ENCODE peak calls at places on chromosomes 16 and 17, in nine cellular contexts. One of them, this sample, is unnamed. For H3K4me1, the result is how much of the 10 kb centered on the place peaks cover.

GRCh38 chr16:81403601-81404391 is 40.8 kb upstream of the CMIP start:
- DNase-seq in neural progenitor cell: peak
- DNase-seq in mesendoderm: peak
- DNase-seq in lower lobe of right lung: peak
- DNase-seq in tibial artery: peak
- DNase-seq in transverse colon: peak
- DNase-seq in Peyer's patch: peak
- DNase-seq in heart left ventricle: peak
- DNase-seq in left lung: peak
- DNase-seq in this sample: peak

GRCh38 chr17:78040561-78041400 is 82.3 kb downstream of the TNRC6C start:
- DNase-seq in mesendoderm: no peak
- DNase-seq in heart left ventricle: peak
- DNase-seq in lower lobe of right lung: peak
- DNase-seq in left lung: peak
- DNase-seq in neural progenitor cell: no peak
- DNase-seq in Peyer's patch: peak
- DNase-seq in tibial artery: peak
- DNase-seq in transverse colon: peak
- DNase-seq in this sample: no peak

GRCh38 chr16:27679899-27680298 is 130.0 kb downstream of the KATNIP start:
- DNase-seq in lower lobe of right lung: no peak
- DNase-seq in neural progenitor cell: no peak
- DNase-seq in Peyer's patch: no peak
- DNase-seq in tibial artery: no peak
- DNase-seq in mesendoderm: no peak
- DNase-seq in left lung: no peak
- DNase-seq in transverse colon: no peak
- DNase-seq in heart left ventricle: no peak
- DNase-seq in this sample: no peak

GRCh38 chr17:10198509-10199249 is at the start of gene GAS7:
- DNase-seq in heart left ventricle: peak
- DNase-seq in Peyer's patch: peak
- DNase-seq in tibial artery: peak
- DNase-seq in lower lobe of right lung: peak
- DNase-seq in mesendoderm: peak
- DNase-seq in left lung: peak
- DNase-seq in transverse colon: peak
- DNase-seq in neural progenitor cell: peak
- DNase-seq in this sample: no peak

GRCh38 chr16:7200320-7200719 is 132.3 kb upstream of the RBFOX1 start:
- DNase-seq in mesendoderm: no peak
- DNase-seq in transverse colon: no peak
- DNase-seq in tibial artery: no peak
- DNase-seq in Peyer's patch: no peak
- DNase-seq in heart left ventricle: no peak
- DNase-seq in lower lobe of right lung: no peak
- DNase-seq in left lung: no peak
- DNase-seq in neural progenitor cell: no peak
- DNase-seq in this sample: no peak

GRCh38 chr16:68480084-68480995 is 32.0 kb upstream of the SMPD3 start:
- DNase-seq in mesendoderm: no peak
- DNase-seq in Peyer's patch: no peak
- DNase-seq in lower lobe of right lung: no peak
- DNase-seq in neural progenitor cell: no peak
- DNase-seq in left lung: no peak
- DNase-seq in heart left ventricle: no peak
- DNase-seq in transverse colon: no peak
- DNase-seq in tibial artery: no peak
- DNase-seq in this sample: no peak

GRCh38 chr17:80443498-80443897 is 28.5 kb downstream of the ENDOV start:
- DNase-seq in neural progenitor cell: no peak
- DNase-seq in lower lobe of right lung: no peak
- DNase-seq in transverse colon: no peak
- DNase-seq in tibial artery: no peak
- DNase-seq in heart left ventricle: no peak
- DNase-seq in left lung: no peak
- DNase-seq in Peyer's patch: no peak
- DNase-seq in mesendoderm: no peak
- DNase-seq in this sample: no peak

GRCh38 chr17:80647746-80648145 is 103.1 kb downstream of the RPTOR start:
- DNase-seq in transverse colon: no peak
- DNase-seq in mesendoderm: no peak
- DNase-seq in neural progenitor cell: no peak
- DNase-seq in lower lobe of right lung: no peak
- DNase-seq in left lung: no peak
- DNase-seq in tibial artery: no peak
- DNase-seq in heart left ventricle: no peak
- DNase-seq in Peyer's patch: no peak
- DNase-seq in this sample: no peak

GRCh38 chr17:83057397-83057761 is 22.0 kb upstream of the METRNL start:
- DNase-seq in heart left ventricle: no peak
- DNase-seq in lower lobe of right lung: no peak
- DNase-seq in mesendoderm: no peak
- DNase-seq in left lung: peak
- DNase-seq in tibial artery: no peak
- DNase-seq in transverse colon: no peak
- DNase-seq in neural progenitor cell: peak
- DNase-seq in Peyer's patch: peak
- DNase-seq in this sample: no peak

GRCh38 chr16:70740919-70741778 is 55.3 kb upstream of the MTSS2 start:
- DNase-seq in heart left ventricle: no peak
- DNase-seq in tibial artery: no peak
- DNase-seq in left lung: no peak
- DNase-seq in mesendoderm: no peak
- DNase-seq in lower lobe of right lung: no peak
- DNase-seq in Peyer's patch: no peak
- DNase-seq in transverse colon: no peak
- DNase-seq in neural progenitor cell: no peak
- DNase-seq in this sample: no peak

GRCh38 chr16:58299757-58300349 is 5.0 kb upstream of the PRSS54 start:
- DNase-seq in Peyer's patch: no peak
- DNase-seq in left lung: no peak
- DNase-seq in neural progenitor cell: peak
- DNase-seq in tibial artery: no peak
- DNase-seq in transverse colon: peak
- DNase-seq in heart left ventricle: no peak
- DNase-seq in mesendoderm: peak
- DNase-seq in lower lobe of right lung: no peak
- DNase-seq in this sample: no peak

GRCh38 chr17:42253173-42253545 is 23.0 kb downstream of the STAT5B start:
- DNase-seq in heart left ventricle: no peak
- DNase-seq in mesendoderm: no peak
- DNase-seq in neural progenitor cell: no peak
- DNase-seq in left lung: no peak
- DNase-seq in transverse colon: no peak
- DNase-seq in tibial artery: no peak
- DNase-seq in lower lobe of right lung: no peak
- DNase-seq in Peyer's patch: no peak
- DNase-seq in this sample: no peak

GRCh38 chr17:19979917-19980770 is 2.5 kb upstream of the AKAP10 start:
- DNase-seq in mesendoderm: no peak
- DNase-seq in lower lobe of right lung: peak
- DNase-seq in Peyer's patch: no peak
- DNase-seq in heart left ventricle: peak
- DNase-seq in neural progenitor cell: peak
- DNase-seq in left lung: peak
- DNase-seq in tibial artery: peak
- DNase-seq in transverse colon: peak
- DNase-seq in this sample: no peak

GRCh38 chr16:22848451-22848850 is 34.5 kb downstream of the HS3ST2 start:
- DNase-seq in neural progenitor cell: no peak
- DNase-seq in Peyer's patch: no peak
- DNase-seq in heart left ventricle: no peak
- DNase-seq in left lung: no peak
- DNase-seq in mesendoderm: peak
- DNase-seq in transverse colon: no peak
- DNase-seq in lower lobe of right lung: no peak
- DNase-seq in tibial artery: no peak
- DNase-seq in this sample: no peak

DNA sequence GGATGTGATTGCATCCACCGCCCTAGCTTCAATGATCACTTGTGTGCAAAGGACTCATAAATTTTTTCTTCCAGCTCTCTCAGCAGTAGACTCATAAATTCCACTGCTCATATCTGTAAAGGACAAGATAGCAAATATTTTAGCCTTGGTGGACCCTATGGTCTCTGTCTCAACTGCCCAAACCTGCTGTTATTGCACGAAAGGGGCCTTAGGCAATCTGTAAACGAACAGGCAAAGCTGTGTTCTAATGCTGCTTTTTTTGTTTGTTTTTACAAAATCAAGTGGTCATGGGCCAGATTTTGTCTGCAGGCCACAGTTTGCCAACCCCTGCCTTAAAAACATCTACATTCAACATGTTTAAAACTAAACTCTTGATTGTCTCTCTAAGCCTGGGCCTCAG is 34.1 kb downstream of the FAM20A start:
- DNase-seq in Peyer's patch: no peak
- DNase-seq in transverse colon: no peak
- DNase-seq in neural progenitor cell: no peak
- DNase-seq in mesendoderm: no peak
- DNase-seq in left lung: no peak
- DNase-seq in lower lobe of right lung: no peak
- DNase-seq in tibial artery: no peak
- DNase-seq in heart left ventricle: no peak
- DNase-seq in this sample: no peak
- H3K4me1 ChIP-seq in Peyer's patch: under half
- H3K4me1 ChIP-seq in transverse colon: under half
- H3K4me1 ChIP-seq in neural progenitor cell: under half
- H3K4me1 ChIP-seq in mesendoderm: under half
- H3K4me1 ChIP-seq in left lung: half or more
- H3K4me1 ChIP-seq in lower lobe of right lung: under half
- H3K4me1 ChIP-seq in tibial artery: under half
- H3K4me1 ChIP-seq in heart left ventricle: under half
- H3K4me1 ChIP-seq in this sample: under half

DNA sequence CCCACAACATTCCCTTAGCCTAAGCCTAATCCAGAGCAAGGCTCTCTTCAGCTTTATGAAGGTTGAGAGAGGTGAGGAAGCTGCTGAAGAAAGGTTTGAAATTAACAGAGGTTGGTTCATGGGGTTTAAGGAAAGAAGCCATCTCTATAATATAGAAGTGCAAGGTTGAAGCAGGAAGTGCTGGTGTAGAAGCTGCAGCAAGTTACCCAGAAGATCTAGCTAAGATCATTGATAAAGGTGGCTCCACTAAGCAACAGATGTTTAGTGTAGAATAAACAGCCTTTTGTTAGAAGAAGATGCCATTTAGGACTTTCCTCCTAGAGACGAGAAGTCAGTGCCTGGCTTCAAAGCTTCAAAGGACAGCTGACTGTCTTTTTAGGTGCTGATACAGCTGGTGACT is 29.2 kb downstream of the GOSR1 start:
- DNase-seq in mesendoderm: no peak
- DNase-seq in Peyer's patch: no peak
- DNase-seq in tibial artery: no peak
- DNase-seq in left lung: no peak
- DNase-seq in heart left ventricle: no peak
- DNase-seq in neural progenitor cell: no peak
- DNase-seq in transverse colon: no peak
- DNase-seq in lower lobe of right lung: no peak
- DNase-seq in this sample: no peak
- H3K27ac ChIP-seq in mesendoderm: no peak
- H3K27ac ChIP-seq in Peyer's patch: no peak
- H3K27ac ChIP-seq in tibial artery: no peak
- H3K27ac ChIP-seq in left lung: no peak
- H3K27ac ChIP-seq in heart left ventricle: no peak
- H3K27ac ChIP-seq in neural progenitor cell: no peak
- H3K27ac ChIP-seq in transverse colon: no peak
- H3K27ac ChIP-seq in lower lobe of right lung: no peak
- H3K27ac ChIP-seq in this sample: no peak

DNA sequence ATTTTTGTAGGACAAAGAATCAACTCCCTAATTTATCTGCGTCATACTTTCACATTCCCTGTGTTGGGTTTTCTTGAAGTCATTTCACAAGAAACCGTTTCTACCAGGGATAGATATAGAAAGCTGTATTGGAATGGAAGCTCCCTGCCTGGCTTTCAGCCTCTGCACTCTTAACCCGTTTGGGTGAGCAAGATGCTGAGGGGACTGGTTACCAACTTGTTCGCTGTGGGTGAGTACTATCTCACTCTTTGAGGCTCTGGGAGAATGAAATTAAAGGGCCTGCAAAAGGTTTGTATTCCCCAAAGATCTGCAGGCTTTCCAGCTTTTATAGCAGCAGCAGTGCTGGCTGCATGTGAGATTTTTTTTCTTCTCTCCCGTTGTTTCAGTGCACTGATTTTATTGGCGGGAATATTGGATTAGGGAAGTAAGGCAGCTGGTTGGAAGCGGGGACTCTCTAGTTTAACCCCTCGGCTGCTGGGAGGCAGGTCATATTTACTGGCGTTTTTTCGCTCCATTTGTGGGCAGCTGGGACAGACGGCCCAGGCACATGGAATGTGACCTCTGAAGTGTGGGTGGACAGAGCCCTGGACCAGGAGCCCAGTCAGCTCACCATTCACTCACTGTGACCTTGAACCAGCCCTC is 30.9 kb downstream of the C17orf75 start:
- DNase-seq in neural progenitor cell: peak
- DNase-seq in heart left ventricle: no peak
- DNase-seq in left lung: no peak
- DNase-seq in mesendoderm: no peak
- DNase-seq in Peyer's patch: no peak
- DNase-seq in lower lobe of right lung: no peak
- DNase-seq in transverse colon: no peak
- DNase-seq in tibial artery: no peak
- DNase-seq in this sample: no peak
- H3K4me3 ChIP-seq in neural progenitor cell: peak
- H3K4me3 ChIP-seq in heart left ventricle: no peak
- H3K4me3 ChIP-seq in left lung: no peak
- H3K4me3 ChIP-seq in mesendoderm: no peak
- H3K4me3 ChIP-seq in Peyer's patch: no peak
- H3K4me3 ChIP-seq in lower lobe of right lung: peak
- H3K4me3 ChIP-seq in transverse colon: no peak
- H3K4me3 ChIP-seq in tibial artery: peak
- H3K4me3 ChIP-seq in this sample: no peak

GRCh38 chr16:85642762-85643281 is 29.7 kb downstream of the GSE1 start:
- DNase-seq in Peyer's patch: no peak
- DNase-seq in tibial artery: no peak
- DNase-seq in lower lobe of right lung: no peak
- DNase-seq in transverse colon: no peak
- DNase-seq in left lung: no peak
- DNase-seq in neural progenitor cell: no peak
- DNase-seq in heart left ventricle: no peak
- DNase-seq in mesendoderm: no peak
- DNase-seq in this sample: no peak
- H3K4me1 ChIP-seq in Peyer's patch: under half
- H3K4me1 ChIP-seq in tibial artery: under half
- H3K4me1 ChIP-seq in lower lobe of right lung: under half
- H3K4me1 ChIP-seq in transverse colon: half or more
- H3K4me1 ChIP-seq in left lung: half or more
- H3K4me1 ChIP-seq in neural progenitor cell: under half
- H3K4me1 ChIP-seq in heart left ventricle: under half
- H3K4me1 ChIP-seq in mesendoderm: under half
- H3K4me1 ChIP-seq in this sample: under half